ENCODE peak calls at places on chromosome 17, in four cellular contexts. U, F, D and L are unnamed samples.
A peak's percentile ranks its signal among the peaks of the same experiment; 100 is the strongest.

GRCh38 chr17:17098426-17099035 is 56.3 kb downstream of the MPRIP start:
- DNase-seq in U (no peak), F (no peak), D (no peak), L (peak; percentile 44)

GRCh38 chr17:57706761-57707160 is 38.3 kb downstream of the CCDC182 start:
- DNase-seq in F (no peak), U (no peak), D (no peak), L (no peak)

GRCh38 chr17:21470861-21471260 is 94.7 kb downstream of the KCNJ12 start:
- DNase-seq in F (no peak), D (no peak), U (no peak), L (no peak)

GRCh38 chr17:80248001-80248893 is 12.4 kb upstream of the RNF213 start:
- DNase-seq in U (no peak), D (no peak), F (no peak), L (no peak)

GRCh38 chr17:74953129-74953687 is 17.5 kb downstream of the OTOP3 start:
- DNase-seq in U (no peak), F (no peak), D (no peak), L (no peak)

GRCh38 chr17:44065668-44066203 is 735 bp downstream of the LSM12 start:
- DNase-seq in D (no peak), F (no peak), U (no peak), L (peak; percentile 36)

GRCh38 chr17:12631076-12631475 is 34.6 kb upstream of the MYOCD start:
- DNase-seq in F (no peak), D (no peak), U (no peak), L (no peak)

GRCh38 chr17:4968916-4969550 is 1.4 kb upstream of the SPAG7 start:
- DNase-seq in U (no peak), D (no peak), F (no peak), L (peak; percentile 89)

GRCh38 chr17:73155410-73156165 is 9.2 kb upstream of the SSTR2 start:
- DNase-seq in D (no peak), F (no peak), U (peak; percentile 59), L (no peak)

GRCh38 chr17:43669971-43670644 is 8.4 kb upstream of the MEOX1 start:
- DNase-seq in F (no peak), D (no peak), U (no peak), L (peak; percentile 56)

GRCh38 chr17:58153046-58153445 is 4.9 kb downstream of the OR4D1 start:
- DNase-seq in U (no peak), F (peak; percentile 46), D (peak; percentile 20), L (no peak)

GRCh38 chr17:62700964-62701705 is 73.7 kb downstream of the MRC2 start:
- DNase-seq in U (no peak), F (no peak), D (no peak), L (no peak)

GRCh38 chr17:18039535-18040286 is 503 bp downstream of the GID4 start:
- DNase-seq in D (no peak), U (peak; percentile 62), F (no peak), L (peak; percentile 61)

GRCh38 chr17:57552114-57552601 is 192.9 kb downstream of the CCDC182 start:
- DNase-seq in U (no peak), D (no peak), F (no peak), L (peak; percentile 82)

GRCh38 chr17:60447375-60447774 is 25.1 kb downstream of the CHCT1 start:
- DNase-seq in U (no peak), F (no peak), D (no peak), L (no peak)

GRCh38 chr17:3571043-3571900 is 13.7 kb upstream of the TRPV3 start:
- DNase-seq in U (no peak), D (no peak), F (no peak), L (no peak)

GRCh38 chr17:42548070-42548837 is 4.5 kb upstream of the HSD17B1 start:
- DNase-seq in D (peak; percentile 56), U (peak; percentile 82), F (peak; percentile 73), L (peak; percentile 83)

GRCh38 chr17:42849451-42850157 is 1.4 kb upstream of the AOC3 start:
- DNase-seq in U (no peak), F (no peak), D (no peak), L (no peak)

GRCh38 chr17:33302394-33302793 is 9.3 kb upstream of the ASIC2 start:
- DNase-seq in U (no peak), F (no peak), D (no peak), L (no peak)

GRCh38 chr17:61646482-61646881 is 55.5 kb upstream of the NACA2 start:
- DNase-seq in F (no peak), D (no peak), U (no peak), L (no peak)

GRCh38 chr17:72778161-72779151 is 314.0 kb downstream of the SLC39A11 start:
- DNase-seq in F (no peak), D (no peak), U (no peak), L (no peak)